ENCODE peak calls at places on chromosomes 13 and 19, in five cellular contexts. G is K562, J is GM12878, X is HepG2, A is H1. T is an unnamed sample.
A peak's percentile ranks its signal among the peaks of the same experiment; 100 is the strongest.

GRCh38 chr13:94268661-94269060 is 210.8 kb downstream of the DCT start:
- DNase-seq in G (no peak), J (no peak), X (no peak), A (no peak), T (no peak)

GRCh38 chr19:4694211-4694987 is 24.3 kb upstream of the MYDGF start:
- DNase-seq in G (peak; percentile 61), J (no peak), X (no peak), A (no peak), T (peak; percentile 93)

GRCh38 chr13:76762731-76763130 is 123.5 kb downstream of the KCTD12 start:
- DNase-seq in G (no peak), J (no peak), X (no peak), A (no peak), T (no peak)

GRCh38 chr13:29594710-29595379 is 643 bp downstream of the SLC7A1 start:
- DNase-seq in G (peak; percentile 67), J (no peak), X (no peak), A (no peak), T (no peak)

GRCh38 chr13:110366733-110367132 is 59.6 kb downstream of the COL4A2 start:
- DNase-seq in G (no peak), J (no peak), X (no peak), A (no peak), T (no peak)

GRCh38 chr13:80704369-80704768 is 363.4 kb upstream of the SPRY2 start:
- DNase-seq in G (no peak), J (no peak), X (no peak), A (no peak), T (no peak)

GRCh38 chr19:4707956-4708650 is 15.5 kb downstream of the DPP9 start:
- DNase-seq in G (no peak), J (no peak), X (no peak), A (no peak), T (no peak)

GRCh38 chr19:51726049-51726448 is 2.3 kb upstream of the HAS1 start:
- DNase-seq in G (peak; percentile 84), J (no peak), X (no peak), A (no peak), T (no peak)

GRCh38 chr19:12641456-12641855 is 25.1 kb downstream of the MAN2B1 start:
- DNase-seq in G (no peak), J (no peak), X (no peak), A (no peak), T (no peak)

GRCh38 chr19:35845215-35846037 is 6.9 kb downstream of the NPHS1 start:
- DNase-seq in G (peak; percentile 94), J (no peak), X (peak; percentile 37), A (peak; percentile 74), T (peak; percentile 22)

GRCh38 chr19:10690351-10690781 is 10.9 kb upstream of the QTRT1 start:
- DNase-seq in G (no peak), J (no peak), X (no peak), A (no peak), T (no peak)

GRCh38 chr19:17346109-17346671 is 8.8 kb downstream of the GTPBP3 start:
- DNase-seq in G (peak; percentile 89), J (peak; percentile 42), X (peak; percentile 39), A (peak; percentile 98), T (peak; percentile 60)

GRCh38 chr13:40662866-40663265 is 3.6 kb downstream of the FOXO1 start:
- DNase-seq in G (no peak), J (peak; percentile 74), X (no peak), A (no peak), T (no peak)

GRCh38 chr19:11887618-11888531 is at the start of gene ZNF69:
- DNase-seq in G (peak; percentile 90), J (no peak), X (peak; percentile 92), A (peak; percentile 89), T (no peak)

GRCh38 chr13:80962855-80963254 is 621.9 kb upstream of the SPRY2 start:
- DNase-seq in G (no peak), J (no peak), X (no peak), A (no peak), T (no peak)

GRCh38 chr19:23777216-23777615 is 18.5 kb upstream of the ZNF681 start:
- DNase-seq in G (no peak), J (no peak), X (no peak), A (no peak), T (no peak)

GRCh38 chr13:42102961-42103688 is 54.7 kb downstream of the DGKH start:
- DNase-seq in G (no peak), J (no peak), X (no peak), A (no peak), T (no peak)

GRCh38 chr19:58554494-58555368 is at the start of gene CHMP2A:
- DNase-seq in G (peak; percentile 89), J (peak; percentile 85), X (peak; percentile 84), A (peak; percentile 99), T (peak; percentile 93)

GRCh38 chr13:98997738-98998641 is 20.1 kb upstream of the DOCK9 start:
- DNase-seq in G (no peak), J (no peak), X (no peak), A (peak; percentile 22), T (no peak)

GRCh38 chr13:97225533-97225932 is 3.4 kb downstream of the MBNL2 start:
- DNase-seq in G (no peak), J (no peak), X (no peak), A (no peak), T (no peak)

GRCh38 chr13:75675421-75675820 is 39.3 kb downstream of the LMO7 start:
- DNase-seq in G (no peak), J (no peak), X (no peak), A (no peak), T (no peak)

GRCh38 chr13:108102771-108103170 is 112.6 kb downstream of the LIG4 start:
- DNase-seq in G (no peak), J (no peak), X (no peak), A (no peak), T (no peak)

GRCh38 chr19:38676878-38677646 is 29.6 kb downstream of the ACTN4 start:
- DNase-seq in G (no peak), J (no peak), X (no peak), A (no peak), T (no peak)
- H3K4me2 ChIP-seq in G (peak overlapping the region; percentile 77), J (peak overlapping the region; percentile 5), X (no peak overlapping the region), A (no peak overlapping the region), T (no peak overlapping the region)

GRCh38 chr13:19173752-19174151 is 7.9 kb downstream of the TUBA3C start:
- DNase-seq in G (no peak), J (no peak), X (no peak), A (no peak), T (no peak)
- TF ChIP-seq ZNF274 in G (no peak), J (no peak), X (no peak), A (no peak), T (no peak)

DNA sequence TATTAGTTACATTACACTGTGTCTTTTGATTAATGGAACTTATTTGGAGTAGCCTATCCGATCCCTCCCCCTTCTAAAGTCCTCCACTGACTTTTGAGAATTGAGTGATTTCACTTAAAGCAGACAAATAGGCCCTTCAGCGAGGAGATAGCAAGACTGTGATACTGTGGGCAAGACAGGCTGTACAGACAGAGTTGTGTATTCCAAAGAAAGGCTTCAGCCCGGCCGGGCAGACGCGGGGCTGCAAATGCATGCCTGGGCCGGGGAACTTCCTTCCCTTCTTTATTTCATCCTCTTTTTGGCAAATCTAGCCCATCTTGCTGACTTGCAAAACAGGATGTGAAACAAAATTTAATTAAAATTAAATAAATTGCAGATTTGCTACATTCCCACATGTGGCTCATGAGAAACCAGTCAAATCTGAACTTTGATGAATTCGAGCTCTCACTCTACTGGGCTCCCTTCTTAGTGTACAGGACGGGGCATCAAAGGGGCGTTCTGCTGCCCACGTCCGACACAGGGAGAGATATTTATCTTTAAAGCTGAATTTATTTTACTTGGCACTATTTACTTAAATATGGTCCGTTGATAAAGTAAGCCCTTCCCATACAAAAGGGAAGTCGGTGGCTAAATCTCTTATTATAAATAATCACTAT is 314.9 kb downstream of the ZNF536 start:
- DNase-seq in G (no peak), J (no peak), X (no peak), A (no peak), T (no peak)
- H3K4me2 ChIP-seq in G (no peak overlapping the region), J (no peak overlapping the region), X (no peak overlapping the region), A (no peak overlapping the region), T (no peak overlapping the region)

GRCh38 chr19:29006057-29006735 is 206.8 kb downstream of the UQCRFS1 start:
- DNase-seq in G (no peak), J (no peak), X (no peak), A (no peak), T (no peak)
- TF ChIP-seq ZNF274 in G (no peak), J (no peak), X (no peak), A (no peak), T (no peak)

GRCh38 chr19:982567-983170 is 1.5 kb upstream of the WDR18 start:
- DNase-seq in G (peak; percentile 88), J (no peak), X (peak; percentile 49), A (peak; percentile 95), T (no peak)

GRCh38 chr19:977058-977464 is 7.1 kb upstream of the WDR18 start:
- DNase-seq in G (no peak), J (no peak), X (no peak), A (no peak), T (no peak)

GRCh38 chr19:979318-979741 is 4.8 kb upstream of the WDR18 start:
- DNase-seq in G (peak; percentile 48), J (no peak), X (no peak), A (no peak), T (no peak)

GRCh38 chr19:976476-976875 is 7.7 kb upstream of the WDR18 start:
- DNase-seq in G (no peak), J (no peak), X (no peak), A (no peak), T (no peak)

DNA sequence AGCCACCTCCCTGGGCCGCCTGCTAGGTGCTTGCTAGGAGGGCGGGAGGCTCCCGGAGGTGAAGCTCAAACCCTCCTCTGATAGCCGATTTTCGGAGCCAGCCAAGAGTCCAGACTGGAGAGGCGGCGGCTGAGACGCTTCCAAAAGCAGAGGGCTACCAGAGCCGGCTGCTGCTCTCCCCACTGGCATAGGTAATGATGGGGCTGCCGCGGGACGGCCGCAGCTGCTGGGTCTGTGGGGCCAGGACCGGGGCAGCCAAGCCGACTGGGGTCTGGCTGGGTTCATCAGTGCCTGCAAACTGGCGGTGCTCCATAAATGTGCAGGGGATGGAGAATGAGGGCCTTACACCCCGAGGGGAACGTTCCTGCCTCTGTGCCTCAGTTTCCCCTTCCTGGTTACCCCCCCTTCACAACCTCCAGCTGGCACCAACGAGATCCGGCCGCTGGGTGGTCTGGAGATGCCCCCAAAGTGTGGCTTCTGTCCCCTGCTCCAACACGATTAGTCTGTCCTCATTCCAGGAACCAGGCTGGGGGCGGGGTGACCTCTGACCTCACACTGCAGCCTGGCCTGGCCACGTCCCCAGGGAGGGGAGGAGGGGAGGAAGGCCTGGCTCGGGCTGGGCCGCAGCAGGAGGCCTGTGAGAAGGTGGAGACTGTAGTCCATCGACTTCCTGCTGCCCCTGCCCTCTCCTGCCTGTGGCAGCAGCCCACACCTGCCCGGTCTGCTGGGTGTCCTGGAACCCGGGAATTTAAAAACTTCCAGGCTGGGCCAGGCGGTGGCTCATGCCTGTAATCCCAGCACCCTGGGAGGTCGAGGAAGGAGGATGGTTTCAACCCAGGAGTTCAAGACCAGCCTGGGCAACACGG is 3.8 kb upstream of the WDR18 start:
- DNase-seq in G (peak; percentile 85), J (no peak), X (peak; percentile 86), A (peak; percentile 74), T (no peak)
- H3K4me2 ChIP-seq in G (peak overlapping the region; percentile 86), J (no peak overlapping the region), X (peak overlapping the region; percentile 98), A (peak overlapping the region; percentile 3), T (peak overlapping the region; percentile 32)

T was measured in HCT116.